ENCODE peak calls at places on chromosomes 5 and 9, in nine cellular contexts. N is GDM1; F is kidney glomerular epithelial cell; K is left ventricle myocardium inferior; A is COR-L47; V is DND-41; B is central memory CD8-positive, alpha-beta T cell; O is chondrocyte; D is adrenal gland. Z is an unnamed sample.
A peak's percentile ranks its signal among the peaks of the same experiment; 100 is the strongest.

GRCh38 chr9:88355166-88355565 is 33.1 kb upstream of the SPIN1 start:
- DNase-seq in N (no peak), F (no peak), K (no peak), A (no peak), V (no peak), B (no peak), O (no peak), D (no peak), Z (peak; percentile 82)

GRCh38 chr5:43661102-43661501 is 58.1 kb downstream of the NNT start:
- DNase-seq in N (no peak), F (peak; percentile 37), K (no peak), A (peak; percentile 34), V (peak; percentile 18), B (no peak), O (no peak), D (peak; percentile 62), Z (peak; percentile 26)

GRCh38 chr9:77896269-77897245 is 135.1 kb downstream of the GNAQ start:
- DNase-seq in N (no peak), F (no peak), K (no peak), A (peak; percentile 91), V (no peak), B (no peak), O (no peak), D (peak; percentile 63), Z (no peak)

GRCh38 chr5:88665750-88666215 is 217.2 kb downstream of the MEF2C start:
- DNase-seq in N (no peak), F (no peak), K (no peak), A (no peak), V (no peak), B (no peak), O (no peak), D (no peak), Z (no peak)

GRCh38 chr9:121299125-121299466 is 31.1 kb downstream of the GSN start:
- DNase-seq in N (no peak), F (no peak), K (no peak), A (no peak), V (no peak), B (no peak), O (peak; percentile 60), D (peak; percentile 53), Z (no peak)

GRCh38 chr9:90966475-90967150 is 165.0 kb downstream of the SYK start:
- DNase-seq in N (no peak), F (no peak), K (no peak), A (no peak), V (no peak), B (no peak), O (no peak), D (no peak), Z (no peak)

GRCh38 chr9:78871452-78872331 is 574.8 kb downstream of the PSAT1 start:
- DNase-seq in N (no peak), F (peak; percentile 54), K (no peak), A (no peak), V (no peak), B (no peak), O (no peak), D (no peak), Z (peak; percentile 77)

GRCh38 chr5:77867194-77867691 is 91.1 kb upstream of the TBCA start:
- DNase-seq in N (no peak), F (no peak), K (no peak), A (no peak), V (no peak), B (no peak), O (no peak), D (no peak), Z (no peak)

GRCh38 chr9:9919174-9919573 is 693.6 kb downstream of the PTPRD start:
- DNase-seq in N (no peak), F (no peak), K (no peak), A (no peak), V (no peak), B (no peak), O (no peak), D (no peak), Z (no peak)

GRCh38 chr5:154614125-154614524 is 136.1 kb upstream of the HAND1 start:
- DNase-seq in N (no peak), F (no peak), K (no peak), A (no peak), V (no peak), B (no peak), O (no peak), D (no peak), Z (no peak)

GRCh38 chr9:112772215-112772509 is 21.6 kb downstream of the SNX30 start:
- DNase-seq in N (no peak), F (no peak), K (no peak), A (no peak), V (no peak), B (no peak), O (no peak), D (peak; percentile 15), Z (no peak)

GRCh38 chr5:159061186-159061796 is 38.4 kb downstream of the EBF1 start:
- DNase-seq in N (no peak), F (peak; percentile 31), K (peak; percentile 66), A (no peak), V (no peak), B (no peak), O (no peak), D (peak; percentile 70), Z (peak; percentile 43)

GRCh38 chr5:125375143-125375542 is 628.7 kb upstream of the ZNF608 start:
- DNase-seq in N (no peak), F (no peak), K (no peak), A (no peak), V (no peak), B (no peak), O (no peak), D (no peak), Z (no peak)

GRCh38 chr9:116238225-116238624 is 84.6 kb downstream of the PAPPA start:
- DNase-seq in N (no peak), F (peak; percentile 94), K (no peak), A (no peak), V (no peak), B (no peak), O (no peak), D (no peak), Z (peak; percentile 98)

GRCh38 chr9:134026561-134026960 is 1.3 kb downstream of the BRD3OS start:
- DNase-seq in N (no peak), F (no peak), K (no peak), A (no peak), V (no peak), B (no peak), O (peak; percentile 83), D (peak; percentile 71), Z (no peak)

GRCh38 chr9:120904061-120904998 is 22.3 kb downstream of the TRAF1 start:
- DNase-seq in N (no peak), F (no peak), K (no peak), A (no peak), V (no peak), B (no peak), O (no peak), D (no peak), Z (no peak)

GRCh38 chr9:127182901-127183746 is 60.7 kb upstream of the ANGPTL2 start:
- DNase-seq in N (no peak), F (no peak), K (no peak), A (no peak), V (no peak), B (no peak), O (peak; percentile 66), D (no peak), Z (no peak)

GRCh38 chr5:97365173-97365845 is 182.3 kb upstream of the RIOK2 start:
- DNase-seq in N (no peak), F (no peak), K (no peak), A (no peak), V (no peak), B (no peak), O (no peak), D (no peak), Z (no peak)

GRCh38 chr5:137320056-137321045 is 178.8 kb downstream of the SPOCK1 start:
- DNase-seq in N (no peak), F (peak; percentile 69), K (no peak), A (peak; percentile 39), V (peak; percentile 40), B (no peak), O (no peak), D (peak; percentile 81), Z (peak; percentile 73)

GRCh38 chr9:96156578-96156977 is 145.4 kb downstream of the HSD17B3 start:
- DNase-seq in N (no peak), F (no peak), K (no peak), A (no peak), V (no peak), B (no peak), O (no peak), D (peak; percentile 39), Z (no peak)

GRCh38 chr9:89436963-89437625 is 60.8 kb downstream of the SEMA4D start:
- DNase-seq in N (no peak), F (peak; percentile 27), K (no peak), A (peak; percentile 39), V (no peak), B (no peak), O (no peak), D (no peak), Z (peak; percentile 75)

GRCh38 chr5:7179364-7179763 is 216.6 kb upstream of the ADCY2 start:
- DNase-seq in N (no peak), F (no peak), K (no peak), A (no peak), V (no peak), B (no peak), O (no peak), D (no peak), Z (no peak)

GRCh38 chr5:65986050-65986451 is 59.7 kb downstream of the ERBIN start:
- DNase-seq in N (no peak), F (no peak), K (no peak), A (no peak), V (no peak), B (no peak), O (no peak), D (no peak), Z (no peak)

GRCh38 chr5:107518219-107519015 is 152.3 kb downstream of the EFNA5 start:
- DNase-seq in N (no peak), F (no peak), K (no peak), A (no peak), V (no peak), B (no peak), O (no peak), D (no peak), Z (no peak)

GRCh38 chr5:92927291-92927778 is 653.7 kb downstream of the NR2F1-AS1 start:
- DNase-seq in N (no peak), F (no peak), K (no peak), A (peak; percentile 71), V (no peak), B (no peak), O (no peak), D (no peak), Z (peak; percentile 72)

GRCh38 chr5:81023261-81024015 is 63.3 kb downstream of the RASGRF2 start:
- DNase-seq in N (no peak), F (no peak), K (no peak), A (no peak), V (no peak), B (no peak), O (no peak), D (no peak), Z (no peak)

Z was measured in kidney tubule cell.